ENCODE peak calls at places on chromosomes 4 and X, in ten cellular contexts. One of them, this sample, is unnamed.
A peak's percentile ranks its signal among the peaks of the same experiment; 100 is the strongest.

GRCh38 chrX:44055638-44056037 is 82.4 kb upstream of the NDP start:
- DNase-seq in neural progenitor cell: no peak
- DNase-seq in lower leg skin: no peak
- DNase-seq in A549: no peak
- DNase-seq in mucosa of descending colon: no peak
- DNase-seq in Peyer's patch: no peak
- DNase-seq in tibial artery: no peak
- DNase-seq in heart right ventricle: no peak
- DNase-seq in stomach: no peak
- DNase-seq in fibroblast of lung: no peak
- DNase-seq in this sample: no peak

GRCh38 chr4:187387709-187388108 is 607.9 kb upstream of the ZFP42 start:
- DNase-seq in neural progenitor cell: no peak
- DNase-seq in lower leg skin: no peak
- DNase-seq in A549: peak; percentile 1
- DNase-seq in mucosa of descending colon: no peak
- DNase-seq in Peyer's patch: no peak
- DNase-seq in tibial artery: no peak
- DNase-seq in heart right ventricle: no peak
- DNase-seq in stomach: no peak
- DNase-seq in fibroblast of lung: peak; percentile 18
- DNase-seq in this sample: no peak

GRCh38 chr4:101418055-101418454 is 70.7 kb upstream of the PPP3CA start:
- DNase-seq in neural progenitor cell: no peak
- DNase-seq in lower leg skin: no peak
- DNase-seq in A549: no peak
- DNase-seq in mucosa of descending colon: no peak
- DNase-seq in Peyer's patch: peak; percentile 85
- DNase-seq in tibial artery: no peak
- DNase-seq in heart right ventricle: no peak
- DNase-seq in stomach: no peak
- DNase-seq in fibroblast of lung: no peak
- DNase-seq in this sample: peak; percentile 78

GRCh38 chr4:88457307-88458090 is 580 bp downstream of the HERC5 start:
- DNase-seq in neural progenitor cell: peak; percentile 66
- DNase-seq in lower leg skin: peak; percentile 89
- DNase-seq in A549: peak; percentile 5
- DNase-seq in mucosa of descending colon: peak; percentile 74
- DNase-seq in Peyer's patch: peak; percentile 67
- DNase-seq in tibial artery: peak; percentile 26
- DNase-seq in heart right ventricle: peak; percentile 52
- DNase-seq in stomach: peak; percentile 54
- DNase-seq in fibroblast of lung: no peak
- DNase-seq in this sample: peak; percentile 43

GRCh38 chr4:57110635-57111546 is 706 bp upstream of the IGFBP7 start:
- DNase-seq in neural progenitor cell: peak; percentile 81
- DNase-seq in lower leg skin: peak; percentile 87
- DNase-seq in A549: no peak
- DNase-seq in mucosa of descending colon: no peak
- DNase-seq in Peyer's patch: peak; percentile 50
- DNase-seq in tibial artery: peak; percentile 66
- DNase-seq in heart right ventricle: peak; percentile 40
- DNase-seq in stomach: peak; percentile 30
- DNase-seq in fibroblast of lung: peak; percentile 70
- DNase-seq in this sample: peak; percentile 44

GRCh38 chrX:13791559-13791958 is 25.3 kb downstream of the GPM6B start:
- DNase-seq in neural progenitor cell: peak; percentile 6
- DNase-seq in lower leg skin: no peak
- DNase-seq in A549: no peak
- DNase-seq in mucosa of descending colon: no peak
- DNase-seq in Peyer's patch: no peak
- DNase-seq in tibial artery: no peak
- DNase-seq in heart right ventricle: no peak
- DNase-seq in stomach: no peak
- DNase-seq in fibroblast of lung: no peak
- DNase-seq in this sample: no peak

GRCh38 chr4:88005086-88005485 is 2.3 kb upstream of the PKD2 start:
- DNase-seq in neural progenitor cell: no peak
- DNase-seq in lower leg skin: no peak
- DNase-seq in A549: no peak
- DNase-seq in mucosa of descending colon: no peak
- DNase-seq in Peyer's patch: no peak
- DNase-seq in tibial artery: peak; percentile 77
- DNase-seq in heart right ventricle: no peak
- DNase-seq in stomach: no peak
- DNase-seq in fibroblast of lung: no peak
- DNase-seq in this sample: no peak

GRCh38 chrX:45824471-45824870 is 623.8 kb upstream of the DIPK2B start:
- DNase-seq in neural progenitor cell: peak; percentile 30
- DNase-seq in lower leg skin: no peak
- DNase-seq in A549: peak; percentile 73
- DNase-seq in mucosa of descending colon: no peak
- DNase-seq in Peyer's patch: peak; percentile 49
- DNase-seq in tibial artery: peak; percentile 38
- DNase-seq in heart right ventricle: no peak
- DNase-seq in stomach: no peak
- DNase-seq in fibroblast of lung: peak; percentile 92
- DNase-seq in this sample: peak; percentile 9

GRCh38 chr4:22129454-22130075 is 181.0 kb upstream of the KCNIP4 start:
- DNase-seq in neural progenitor cell: peak; percentile 69
- DNase-seq in lower leg skin: no peak
- DNase-seq in A549: no peak
- DNase-seq in mucosa of descending colon: no peak
- DNase-seq in Peyer's patch: peak; percentile 63
- DNase-seq in tibial artery: no peak
- DNase-seq in heart right ventricle: no peak
- DNase-seq in stomach: no peak
- DNase-seq in fibroblast of lung: peak; percentile 51
- DNase-seq in this sample: peak; percentile 33

GRCh38 chrX:78652971-78653822 is 5.9 kb downstream of the RTL3 start:
- DNase-seq in neural progenitor cell: no peak
- DNase-seq in lower leg skin: no peak
- DNase-seq in A549: peak; percentile 11
- DNase-seq in mucosa of descending colon: no peak
- DNase-seq in Peyer's patch: no peak
- DNase-seq in tibial artery: no peak
- DNase-seq in heart right ventricle: no peak
- DNase-seq in stomach: no peak
- DNase-seq in fibroblast of lung: peak; percentile 75
- DNase-seq in this sample: peak; percentile 39

GRCh38 chrX:85504381-85504780 is 124.9 kb upstream of the POF1B start:
- DNase-seq in neural progenitor cell: no peak
- DNase-seq in lower leg skin: no peak
- DNase-seq in A549: no peak
- DNase-seq in mucosa of descending colon: no peak
- DNase-seq in Peyer's patch: no peak
- DNase-seq in tibial artery: no peak
- DNase-seq in heart right ventricle: no peak
- DNase-seq in stomach: no peak
- DNase-seq in fibroblast of lung: no peak
- DNase-seq in this sample: no peak

GRCh38 chrX:148556498-148556897 is 56.1 kb downstream of the AFF2 start:
- DNase-seq in neural progenitor cell: no peak
- DNase-seq in lower leg skin: no peak
- DNase-seq in A549: no peak
- DNase-seq in mucosa of descending colon: no peak
- DNase-seq in Peyer's patch: no peak
- DNase-seq in tibial artery: no peak
- DNase-seq in heart right ventricle: no peak
- DNase-seq in stomach: no peak
- DNase-seq in fibroblast of lung: no peak
- DNase-seq in this sample: no peak

GRCh38 chr4:173168396-173169177 is at the start of gene GALNT7:
- DNase-seq in neural progenitor cell: peak; percentile 93
- DNase-seq in lower leg skin: peak; percentile 92
- DNase-seq in A549: peak; percentile 75
- DNase-seq in mucosa of descending colon: peak; percentile 89
- DNase-seq in Peyer's patch: peak; percentile 85
- DNase-seq in tibial artery: peak; percentile 67
- DNase-seq in heart right ventricle: peak; percentile 66
- DNase-seq in stomach: peak; percentile 81
- DNase-seq in fibroblast of lung: peak; percentile 57
- DNase-seq in this sample: peak; percentile 86

GRCh38 chr4:119105605-119106004 is 30.0 kb upstream of the MYOZ2 start:
- DNase-seq in neural progenitor cell: no peak
- DNase-seq in lower leg skin: no peak
- DNase-seq in A549: no peak
- DNase-seq in mucosa of descending colon: no peak
- DNase-seq in Peyer's patch: no peak
- DNase-seq in tibial artery: no peak
- DNase-seq in heart right ventricle: no peak
- DNase-seq in stomach: no peak
- DNase-seq in fibroblast of lung: peak; percentile 33
- DNase-seq in this sample: no peak

GRCh38 chrX:8484360-8484759 is 19.7 kb downstream of the VCX3B start:
- DNase-seq in neural progenitor cell: no peak
- DNase-seq in lower leg skin: no peak
- DNase-seq in A549: no peak
- DNase-seq in mucosa of descending colon: no peak
- DNase-seq in Peyer's patch: no peak
- DNase-seq in tibial artery: no peak
- DNase-seq in heart right ventricle: no peak
- DNase-seq in stomach: no peak
- DNase-seq in fibroblast of lung: no peak
- DNase-seq in this sample: no peak

GRCh38 chrX:12987340-12987739 is 12.4 kb downstream of the TMSB4X start:
- DNase-seq in neural progenitor cell: no peak
- DNase-seq in lower leg skin: no peak
- DNase-seq in A549: no peak
- DNase-seq in mucosa of descending colon: no peak
- DNase-seq in Peyer's patch: no peak
- DNase-seq in tibial artery: no peak
- DNase-seq in heart right ventricle: no peak
- DNase-seq in stomach: no peak
- DNase-seq in fibroblast of lung: no peak
- DNase-seq in this sample: no peak

GRCh38 chr4:5705672-5706310 is 2.6 kb downstream of the EVC2 start:
- DNase-seq in neural progenitor cell: no peak
- DNase-seq in lower leg skin: peak; percentile 79
- DNase-seq in A549: no peak
- DNase-seq in mucosa of descending colon: no peak
- DNase-seq in Peyer's patch: no peak
- DNase-seq in tibial artery: no peak
- DNase-seq in heart right ventricle: no peak
- DNase-seq in stomach: no peak
- DNase-seq in fibroblast of lung: no peak
- DNase-seq in this sample: peak; percentile 13

GRCh38 chr4:68079918-68080317 is 49.8 kb downstream of the TMPRSS11F start:
- DNase-seq in neural progenitor cell: no peak
- DNase-seq in lower leg skin: no peak
- DNase-seq in A549: no peak
- DNase-seq in mucosa of descending colon: no peak
- DNase-seq in Peyer's patch: no peak
- DNase-seq in tibial artery: no peak
- DNase-seq in heart right ventricle: no peak
- DNase-seq in stomach: no peak
- DNase-seq in fibroblast of lung: no peak
- DNase-seq in this sample: no peak
- TF ChIP-seq CTCF in neural progenitor cell: no peak
- TF ChIP-seq CTCF in lower leg skin: no peak
- TF ChIP-seq CTCF in A549: no peak
- TF ChIP-seq CTCF in mucosa of descending colon: no peak
- TF ChIP-seq CTCF in Peyer's patch: no peak
- TF ChIP-seq CTCF in tibial artery: no peak
- TF ChIP-seq CTCF in heart right ventricle: no peak
- TF ChIP-seq CTCF in stomach: no peak
- TF ChIP-seq CTCF in fibroblast of lung: no peak
- TF ChIP-seq CTCF in this sample: no peak

DNA sequence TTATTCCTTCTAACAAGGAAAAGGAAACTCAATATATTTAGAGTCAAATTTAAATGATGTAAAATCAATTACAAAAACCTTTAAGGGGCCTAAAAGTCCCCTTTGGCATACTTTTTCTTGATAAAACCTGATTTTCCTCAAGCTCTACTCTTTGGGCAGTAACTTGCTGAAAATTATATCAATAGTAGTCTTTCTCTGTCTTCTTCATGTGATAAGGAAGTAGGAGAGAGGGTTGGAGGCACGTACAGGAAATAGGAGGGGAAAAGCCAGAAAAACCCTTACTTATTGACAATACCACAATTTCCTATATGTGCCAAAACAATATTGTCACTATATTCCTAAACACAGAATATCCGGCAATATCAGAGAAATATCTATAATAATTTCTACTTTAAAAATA is 9.6 kb downstream of the RHOH start:
- DNase-seq in neural progenitor cell: no peak
- DNase-seq in lower leg skin: no peak
- DNase-seq in A549: no peak
- DNase-seq in mucosa of descending colon: no peak
- DNase-seq in Peyer's patch: no peak
- DNase-seq in tibial artery: no peak
- DNase-seq in heart right ventricle: no peak
- DNase-seq in stomach: no peak
- DNase-seq in fibroblast of lung: no peak
- DNase-seq in this sample: no peak
- H3K4me3 ChIP-seq in neural progenitor cell: no peak overlapping the region
- H3K4me3 ChIP-seq in lower leg skin: no peak overlapping the region
- H3K4me3 ChIP-seq in A549: no peak overlapping the region
- H3K4me3 ChIP-seq in mucosa of descending colon: no peak overlapping the region
- H3K4me3 ChIP-seq in Peyer's patch: no peak overlapping the region
- H3K4me3 ChIP-seq in tibial artery: no peak overlapping the region
- H3K4me3 ChIP-seq in heart right ventricle: no peak overlapping the region
- H3K4me3 ChIP-seq in stomach: no peak overlapping the region
- H3K4me3 ChIP-seq in fibroblast of lung: no peak overlapping the region
- H3K4me3 ChIP-seq in this sample: peak overlapping the region; percentile 87

GRCh38 chr4:102541708-102542107 is 40.5 kb downstream of the NFKB1 start:
- DNase-seq in neural progenitor cell: peak; percentile 61
- DNase-seq in lower leg skin: no peak
- DNase-seq in A549: no peak
- DNase-seq in mucosa of descending colon: no peak
- DNase-seq in Peyer's patch: no peak
- DNase-seq in tibial artery: no peak
- DNase-seq in heart right ventricle: no peak
- DNase-seq in stomach: no peak
- DNase-seq in fibroblast of lung: no peak
- DNase-seq in this sample: peak; percentile 33
- TF ChIP-seq CTCF in neural progenitor cell: peak; percentile 62
- TF ChIP-seq CTCF in lower leg skin: no peak
- TF ChIP-seq CTCF in A549: no peak
- TF ChIP-seq CTCF in mucosa of descending colon: no peak
- TF ChIP-seq CTCF in Peyer's patch: no peak
- TF ChIP-seq CTCF in tibial artery: no peak
- TF ChIP-seq CTCF in heart right ventricle: no peak
- TF ChIP-seq CTCF in stomach: no peak
- TF ChIP-seq CTCF in fibroblast of lung: no peak
- TF ChIP-seq CTCF in this sample: peak; percentile 7

DNA sequence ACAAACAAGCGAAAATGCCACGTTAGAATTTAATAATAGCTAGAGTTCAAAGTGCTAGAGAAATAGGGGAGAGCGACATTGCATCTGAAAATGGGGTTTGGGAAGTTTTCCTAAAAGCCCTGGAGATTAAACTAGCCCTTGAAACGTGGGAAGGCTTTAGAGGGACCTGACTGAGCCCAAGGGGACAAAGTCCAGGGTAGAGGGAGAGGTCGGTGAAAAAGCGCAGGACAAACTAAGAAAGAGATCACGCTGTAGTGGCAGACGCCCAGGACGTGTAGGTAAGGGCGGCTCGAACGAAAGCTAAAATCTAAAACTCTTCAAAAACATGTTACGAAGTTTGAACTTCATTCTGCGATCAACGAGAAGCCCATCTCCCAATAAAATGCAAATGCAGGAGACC is 1.1 kb upstream of the ATP11C start:
- DNase-seq in neural progenitor cell: no peak
- DNase-seq in lower leg skin: no peak
- DNase-seq in A549: peak; percentile 13
- DNase-seq in mucosa of descending colon: no peak
- DNase-seq in Peyer's patch: peak; percentile 65
- DNase-seq in tibial artery: no peak
- DNase-seq in heart right ventricle: no peak
- DNase-seq in stomach: peak; percentile 31
- DNase-seq in fibroblast of lung: no peak
- DNase-seq in this sample: no peak
- H3K4me3 ChIP-seq in neural progenitor cell: peak overlapping the region; percentile 79
- H3K4me3 ChIP-seq in lower leg skin: no peak overlapping the region
- H3K4me3 ChIP-seq in A549: peak overlapping the region; percentile 85
- H3K4me3 ChIP-seq in mucosa of descending colon: no peak overlapping the region
- H3K4me3 ChIP-seq in Peyer's patch: peak overlapping the region; percentile 77
- H3K4me3 ChIP-seq in tibial artery: peak overlapping the region; percentile 88
- H3K4me3 ChIP-seq in heart right ventricle: no peak overlapping the region
- H3K4me3 ChIP-seq in stomach: peak overlapping the region; percentile 64
- H3K4me3 ChIP-seq in fibroblast of lung: peak overlapping the region; percentile 53
- H3K4me3 ChIP-seq in this sample: peak overlapping the region; percentile 66

This sample was measured in GM12865.